ENCODE peak calls at places on chromosomes 7 and 10, in six cellular contexts. K is HCT116, Q is PC-9, G is DND-41, W is hepatocyte, Y is astrocyte. S is an unnamed sample.
A peak's percentile ranks its signal among the peaks of the same experiment; 100 is the strongest.

GRCh38 chr10:124616836-124617130 is 127.4 kb downstream of the FAM53B start:
- DNase-seq in W (no peak), Q (no peak), K (no peak), G (no peak), Y (no peak), S (no peak)

GRCh38 chr10:93376372-93377296 is 105.5 kb downstream of the MYOF start:
- DNase-seq in G (peak; percentile 51), W (peak; percentile 87), K (peak; percentile 80), Q (peak; percentile 76), Y (peak; percentile 83), S (peak; percentile 84)

GRCh38 chr7:75937958-75938786 is 23.2 kb downstream of the POR start:
- DNase-seq in G (no peak), W (peak; percentile 45), K (peak; percentile 61), Q (no peak), Y (peak; percentile 86), S (no peak)

GRCh38 chr7:50733552-50733951 is 49.1 kb downstream of the GRB10 start:
- DNase-seq in W (peak; percentile 72), G (no peak), Q (peak; percentile 99), Y (peak; percentile 95), K (no peak), S (no peak)

GRCh38 chr10:19658622-19659233 is 157.5 kb upstream of the PLXDC2 start:
- DNase-seq in Y (peak; percentile 73), Q (no peak), G (no peak), K (no peak), W (no peak), S (no peak)

GRCh38 chr10:59991661-59992060 is 85.3 kb upstream of the CCDC6 start:
- DNase-seq in G (no peak), Q (peak; percentile 98), W (peak; percentile 80), Y (peak; percentile 74), K (peak; percentile 56), S (peak; percentile 76)

GRCh38 chr10:44016101-44016500 is 367.4 kb upstream of the ZNF32 start:
- DNase-seq in K (no peak), Y (no peak), W (no peak), G (no peak), Q (no peak), S (no peak)

GRCh38 chr10:13956826-13957225 is 370.1 kb downstream of the PRPF18 start:
- DNase-seq in Y (no peak), Q (no peak), W (peak; percentile 14), K (no peak), G (no peak), S (peak; percentile 59)

GRCh38 chr10:102420443-102420809 is 210 bp upstream of the FBXL15 start:
- DNase-seq in Q (no peak), G (no peak), K (no peak), Y (no peak), W (peak; percentile 94), S (peak; percentile 94)

GRCh38 chr10:121501796-121502195 is 96.4 kb downstream of the FGFR2 start:
- DNase-seq in Y (no peak), Q (no peak), G (no peak), W (no peak), K (no peak), S (no peak)

GRCh38 chr7:128793184-128793552 is 1.4 kb downstream of the CCDC136 start:
- DNase-seq in G (no peak), Q (no peak), Y (no peak), K (no peak), W (no peak), S (no peak)

GRCh38 chr7:80309377-80309776 is 174.7 kb downstream of the GNAI1 start:
- DNase-seq in W (no peak), G (no peak), Y (no peak), Q (no peak), K (no peak), S (no peak)

GRCh38 chr7:5421626-5422323 is 1.9 kb downstream of the TNRC18 start:
- DNase-seq in Y (peak; percentile 52), W (peak; percentile 78), Q (peak; percentile 67), G (peak; percentile 25), K (no peak), S (peak; percentile 60)

GRCh38 chr7:30771859-30772429 is 727 bp downstream of the MINDY4 start:
- DNase-seq in K (no peak), Q (no peak), G (peak; percentile 16), Y (no peak), W (no peak), S (no peak)

GRCh38 chr7:32506266-32507054 is 11.2 kb downstream of the AVL9 start:
- DNase-seq in G (no peak), Y (peak; percentile 94), W (no peak), K (peak; percentile 77), Q (no peak), S (no peak)

GRCh38 chr10:84632866-84633265 is 304.5 kb downstream of the CCSER2 start:
- DNase-seq in Y (no peak), W (peak; percentile 13), G (no peak), K (peak; percentile 15), Q (peak; percentile 66), S (peak; percentile 17)

GRCh38 chr7:127810691-127811660 is 159.0 kb downstream of the SND1 start:
- DNase-seq in Y (no peak), Q (no peak), K (no peak), G (no peak), W (no peak), S (no peak)

GRCh38 chr7:129100827-129101166 is 43.7 kb upstream of the TSPAN33 start:
- DNase-seq in Y (no peak), W (no peak), G (no peak), Q (no peak), K (no peak), S (no peak)

GRCh38 chr10:28774051-28774995 is 97.0 kb downstream of the BAMBI start:
- DNase-seq in K (no peak), Q (no peak), W (no peak), Y (peak; percentile 5), G (no peak), S (no peak)

GRCh38 chr10:57696641-57697040 is 571.1 kb downstream of the IPMK start:
- DNase-seq in G (no peak), Y (peak; percentile 84), W (peak; percentile 56), Q (peak; percentile 67), K (no peak), S (no peak)

GRCh38 chr10:13347235-13348156 is 597 bp downstream of the SEPHS1 start:
- DNase-seq in Q (no peak), G (peak; percentile 80), K (peak; percentile 41), W (peak; percentile 93), Y (peak; percentile 51), S (peak; percentile 81)

GRCh38 chr10:100997364-100998182 is 2.0 kb upstream of the LZTS2 start:
- DNase-seq in W (peak; percentile 91), Q (peak; percentile 55), G (peak; percentile 70), Y (peak; percentile 37), K (peak; percentile 76), S (peak; percentile 92)

GRCh38 chr7:48090095-48090805 is 1.2 kb downstream of the UPP1 start:
- DNase-seq in Q (peak; percentile 36), K (no peak), W (peak; percentile 62), G (no peak), Y (peak; percentile 46), S (peak; percentile 77)

DNA sequence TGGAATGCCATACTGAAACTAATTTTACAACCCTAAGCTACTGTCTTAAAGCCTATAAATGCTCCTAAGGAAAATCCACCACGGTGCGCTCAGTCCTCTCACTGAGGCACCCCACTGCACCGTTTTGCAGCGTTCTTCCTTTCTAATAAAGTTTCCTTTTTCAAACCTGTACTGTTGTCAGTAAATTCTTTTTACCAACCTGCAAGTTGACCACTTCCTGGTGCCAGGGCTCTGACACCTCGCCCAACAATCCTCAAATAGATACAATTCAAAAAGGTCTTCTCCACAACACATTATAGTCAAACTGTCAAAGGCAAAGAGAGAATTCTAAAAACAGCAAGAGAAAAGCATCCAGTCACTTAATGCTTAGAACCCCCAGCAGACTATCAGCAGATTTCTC is 42.8 kb downstream of the HERPUD2 start:
- DNase-seq in W (no peak), G (no peak), Q (no peak), K (no peak), Y (no peak), S (no peak)
- H3K4me1 ChIP-seq in W (peaks cover under 1% of the 10 kb centered on the region), G (no peaks in the 10 kb centered on the region), Q (no peaks in the 10 kb centered on the region), K (no peaks in the 10 kb centered on the region), Y (no peaks in the 10 kb centered on the region), S (no peaks in the 10 kb centered on the region)

DNA sequence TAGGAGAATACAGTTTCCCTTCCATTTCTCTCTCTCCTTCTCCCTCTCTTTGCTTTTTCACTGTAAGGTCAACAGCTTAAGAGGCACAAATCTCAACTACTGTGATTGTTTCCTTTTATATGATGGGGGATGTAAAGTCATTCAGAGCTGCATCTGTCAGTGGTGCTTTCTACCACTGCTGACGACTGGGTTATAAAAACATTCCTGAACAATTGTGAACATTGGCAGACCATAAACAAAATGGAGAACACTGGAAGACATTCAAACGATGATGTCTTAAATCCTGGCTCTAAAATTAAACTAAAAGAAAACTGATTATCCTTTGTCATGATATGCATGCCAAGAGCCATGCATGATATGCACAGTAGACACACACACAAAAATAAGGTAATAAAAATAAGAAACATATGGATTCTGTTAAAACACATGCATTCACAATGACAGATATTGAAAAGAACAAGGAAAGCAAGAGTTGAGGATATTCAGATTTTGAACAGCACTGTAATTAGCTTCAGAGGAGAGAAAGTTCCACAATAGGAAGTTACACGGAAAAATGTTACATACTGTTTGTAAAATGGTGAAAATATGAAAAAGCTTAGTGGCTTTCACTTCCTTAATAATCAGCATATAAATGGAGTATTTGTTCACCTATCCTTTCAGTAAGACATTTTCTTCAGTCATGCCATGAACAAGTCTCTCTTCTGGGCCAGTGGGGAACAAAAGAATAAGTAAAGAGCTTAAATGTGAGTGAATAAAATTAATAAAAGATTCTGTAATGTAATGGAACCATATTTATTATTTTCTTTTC is 89.2 kb downstream of the RNLS start:
- DNase-seq in G (no peak), Y (peak; percentile 75), Q (no peak), W (no peak), K (no peak), S (no peak)
- H3K4me3 ChIP-seq in G (no peak overlapping the region), Y (no peak overlapping the region), Q (no peak overlapping the region), W (no peak overlapping the region), K (no peak overlapping the region), S (no peak overlapping the region)

DNA sequence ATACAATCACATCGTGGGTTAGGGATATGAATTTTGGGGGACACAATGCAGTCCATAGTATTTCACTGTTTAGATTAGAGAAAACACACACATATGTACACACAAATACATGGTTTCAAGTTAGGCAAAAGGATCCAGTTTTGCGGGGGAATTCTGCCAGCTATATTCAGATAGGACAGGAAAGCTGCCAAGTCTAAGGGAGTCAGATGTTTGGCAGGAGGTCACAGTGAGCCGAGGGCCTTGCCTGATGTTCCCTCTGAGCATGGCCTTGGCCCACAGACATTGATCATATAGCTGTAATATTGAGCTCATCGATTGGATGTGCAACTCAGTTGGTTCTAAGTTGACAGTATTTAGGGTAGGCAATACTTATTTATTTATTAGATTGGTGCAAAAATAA is 122.8 kb downstream of the ADRA2A start:
- DNase-seq in Q (no peak), W (no peak), K (no peak), G (no peak), Y (no peak), S (no peak)
- TF ChIP-seq EZH2 in Q (no peak), W (no peak), K (no peak), G (no peak), Y (no peak), S (no peak)

DNA sequence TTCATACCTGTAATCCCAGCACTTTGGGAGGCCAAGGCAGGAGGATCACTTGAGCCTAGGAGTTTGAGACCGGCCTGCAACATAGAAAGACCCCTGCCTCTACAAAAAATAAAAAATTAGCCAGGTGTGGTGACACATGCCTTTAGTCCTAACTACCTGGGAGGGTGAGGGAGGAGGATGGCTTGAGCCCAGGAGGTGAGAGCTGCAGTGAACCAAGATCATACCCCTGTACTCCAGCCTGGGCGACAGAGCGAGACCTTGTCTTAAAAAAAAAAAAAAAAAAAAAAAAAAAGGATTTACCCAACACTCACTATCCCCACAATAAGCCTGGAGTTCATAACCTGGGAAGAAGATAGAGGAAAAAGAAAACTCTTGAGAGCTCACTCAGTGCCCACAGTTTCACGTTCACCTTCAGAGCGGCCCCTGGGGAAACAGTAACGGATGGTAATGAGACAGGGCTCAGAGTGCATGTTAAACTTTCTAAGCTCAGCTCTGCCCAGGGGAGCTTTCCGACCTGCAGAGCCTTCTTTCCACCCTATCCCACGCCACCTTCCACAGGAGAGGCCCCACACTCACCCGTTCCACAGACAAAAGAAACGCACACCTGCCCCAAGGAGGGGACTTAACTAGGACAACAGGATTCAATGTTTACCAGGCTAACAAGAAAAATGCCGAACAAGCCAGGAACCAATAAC is 259.8 kb upstream of the KLF14 start:
- DNase-seq in G (no peak), Q (no peak), Y (no peak), W (no peak), K (no peak), S (no peak)
- H3K4me1 ChIP-seq in G (peaks cover 30% of the 10 kb centered on the region), Q (peaks cover 61% of the 10 kb centered on the region), Y (peaks cover 28% of the 10 kb centered on the region), W (peaks cover 31% of the 10 kb centered on the region), K (peaks cover 82% of the 10 kb centered on the region), S (no peaks in the 10 kb centered on the region)

S was measured in GM23338.